ENCODE peak calls at places on chromosome 14, in four cellular contexts. One of them, this sample, is unnamed.

GRCh38 chr14:56514663-56515371 is 64.8 kb upstream of the TMEM260 start:
- DNase-seq in K562: peak; percentile 7
- DNase-seq in HepG2: no peak
- DNase-seq in GM12878: no peak
- DNase-seq in this sample: no peak

GRCh38 chr14:32657081-32657480 is 281.6 kb upstream of the NPAS3 start:
- DNase-seq in K562: no peak
- DNase-seq in HepG2: peak; percentile 15
- DNase-seq in GM12878: peak; percentile 24
- DNase-seq in this sample: no peak

GRCh38 chr14:60956202-60956601 is 24.7 kb downstream of the TRMT5 start:
- DNase-seq in K562: no peak
- DNase-seq in HepG2: no peak
- DNase-seq in GM12878: no peak
- DNase-seq in this sample: no peak

GRCh38 chr14:101476258-101476930 is 84.9 kb upstream of the DIO3 start:
- DNase-seq in K562: no peak
- DNase-seq in HepG2: no peak
- DNase-seq in GM12878: no peak
- DNase-seq in this sample: no peak

GRCh38 chr14:70009961-70010360 is 130.7 kb downstream of the SMOC1 start:
- DNase-seq in K562: no peak
- DNase-seq in HepG2: no peak
- DNase-seq in GM12878: no peak
- DNase-seq in this sample: peak; percentile 25

GRCh38 chr14:67940894-67941455 is 121.4 kb downstream of the RAD51B start:
- DNase-seq in K562: no peak
- DNase-seq in HepG2: no peak
- DNase-seq in GM12878: no peak
- DNase-seq in this sample: no peak

GRCh38 chr14:90518941-90519256 is 122.1 kb downstream of the CALM1 start:
- DNase-seq in K562: peak; percentile 65
- DNase-seq in HepG2: peak; percentile 53
- DNase-seq in GM12878: no peak
- DNase-seq in this sample: no peak

GRCh38 chr14:77270361-77271112 is 469 bp downstream of the NGB start:
- DNase-seq in K562: no peak
- DNase-seq in HepG2: no peak
- DNase-seq in GM12878: no peak
- DNase-seq in this sample: peak; percentile 76

GRCh38 chr14:35286707-35287106 is 5.5 kb upstream of the PSMA6 start:
- DNase-seq in K562: no peak
- DNase-seq in HepG2: no peak
- DNase-seq in GM12878: no peak
- DNase-seq in this sample: no peak

GRCh38 chr14:24162083-24162482 is 1.0 kb downstream of the IRF9 start:
- DNase-seq in K562: no peak
- DNase-seq in HepG2: no peak
- DNase-seq in GM12878: no peak
- DNase-seq in this sample: no peak

GRCh38 chr14:57273236-57273635 is 4.5 kb downstream of the AP5M1 start:
- DNase-seq in K562: no peak
- DNase-seq in HepG2: peak; percentile 16
- DNase-seq in GM12878: no peak
- DNase-seq in this sample: no peak

GRCh38 chr14:75141967-75142366 is 15.1 kb upstream of the NEK9 start:
- DNase-seq in K562: no peak
- DNase-seq in HepG2: peak; percentile 42
- DNase-seq in GM12878: no peak
- DNase-seq in this sample: peak; percentile 37

GRCh38 chr14:57526942-57527341 is 33.3 kb upstream of the CCDC198 start:
- DNase-seq in K562: no peak
- DNase-seq in HepG2: peak; percentile 12
- DNase-seq in GM12878: no peak
- DNase-seq in this sample: no peak

GRCh38 chr14:72947366-72948160 is 21.3 kb downstream of the DCAF4 start:
- DNase-seq in K562: no peak
- DNase-seq in HepG2: no peak
- DNase-seq in GM12878: no peak
- DNase-seq in this sample: no peak

GRCh38 chr14:68961781-68962584 is 17.1 kb downstream of the ACTN1 start:
- DNase-seq in K562: no peak
- DNase-seq in HepG2: no peak
- DNase-seq in GM12878: no peak
- DNase-seq in this sample: peak; percentile 60

GRCh38 chr14:76958975-76959710 is 69.4 kb downstream of the IRF2BPL start:
- DNase-seq in K562: peak; percentile 56
- DNase-seq in HepG2: peak; percentile 81
- DNase-seq in GM12878: peak; percentile 79
- DNase-seq in this sample: peak; percentile 77

GRCh38 chr14:64210211-64210610 is 84.0 kb downstream of the ESR2 start:
- DNase-seq in K562: no peak
- DNase-seq in HepG2: no peak
- DNase-seq in GM12878: no peak
- DNase-seq in this sample: no peak

GRCh38 chr14:75631453-75631831 is 29.2 kb downstream of the ERG28 start:
- DNase-seq in K562: no peak
- DNase-seq in HepG2: no peak
- DNase-seq in GM12878: no peak
- DNase-seq in this sample: no peak

GRCh38 chr14:51472881-51473280 is 178.8 kb upstream of the FRMD6 start:
- DNase-seq in K562: no peak
- DNase-seq in HepG2: no peak
- DNase-seq in GM12878: no peak
- DNase-seq in this sample: peak; percentile 68

GRCh38 chr14:76309572-76310551 is 66.1 kb upstream of the ESRRB start:
- DNase-seq in K562: no peak
- DNase-seq in HepG2: no peak
- DNase-seq in GM12878: no peak
- DNase-seq in this sample: no peak

GRCh38 chr14:48350971-48351370 is 675.6 kb upstream of the MDGA2 start:
- DNase-seq in K562: no peak
- DNase-seq in HepG2: no peak
- DNase-seq in GM12878: no peak
- DNase-seq in this sample: no peak

GRCh38 chr14:69917287-69917686 is 38.1 kb downstream of the SMOC1 start:
- DNase-seq in K562: no peak
- DNase-seq in HepG2: peak; percentile 18
- DNase-seq in GM12878: no peak
- DNase-seq in this sample: no peak

GRCh38 chr14:66642264-66642663 is 134.3 kb downstream of the GPHN start:
- DNase-seq in K562: no peak
- DNase-seq in HepG2: no peak
- DNase-seq in GM12878: no peak
- DNase-seq in this sample: no peak

GRCh38 chr14:31197671-31198070 is 9.9 kb downstream of the HECTD1 start:
- DNase-seq in K562: no peak
- DNase-seq in HepG2: peak; percentile 62
- DNase-seq in GM12878: no peak
- DNase-seq in this sample: no peak

GRCh38 chr14:59262717-59263469 is 74.4 kb downstream of the DAAM1 start:
- DNase-seq in K562: no peak
- DNase-seq in HepG2: peak; percentile 95
- DNase-seq in GM12878: no peak
- DNase-seq in this sample: no peak

GRCh38 chr14:78007160-78007559 is 163.0 kb upstream of the NRXN3 start:
- DNase-seq in K562: no peak
- DNase-seq in HepG2: no peak
- DNase-seq in GM12878: no peak
- DNase-seq in this sample: no peak

GRCh38 chr14:30872602-30873001 is 1.8 kb upstream of the COCH start:
- DNase-seq in K562: no peak
- DNase-seq in HepG2: no peak
- DNase-seq in GM12878: no peak
- DNase-seq in this sample: no peak

GRCh38 chr14:94670692-94671285 is 58.6 kb downstream of the SERPINA3 start:
- DNase-seq in K562: no peak
- DNase-seq in HepG2: no peak
- DNase-seq in GM12878: no peak
- DNase-seq in this sample: no peak

GRCh38 chr14:55721353-55721752 is 141.3 kb downstream of the KTN1 start:
- DNase-seq in K562: no peak
- DNase-seq in HepG2: no peak
- DNase-seq in GM12878: no peak
- DNase-seq in this sample: no peak

GRCh38 chr14:99242238-99242637 is 29.8 kb downstream of the BCL11B start:
- DNase-seq in K562: no peak
- DNase-seq in HepG2: no peak
- DNase-seq in GM12878: no peak
- DNase-seq in this sample: no peak

GRCh38 chr14:95519699-95520098 is 3.2 kb upstream of the SYNE3 start:
- DNase-seq in K562: no peak
- DNase-seq in HepG2: no peak
- DNase-seq in GM12878: no peak
- DNase-seq in this sample: peak; percentile 79

GRCh38 chr14:21997300-21997699 is 323.7 kb upstream of the OR4E1 start:
- DNase-seq in K562: no peak
- DNase-seq in HepG2: peak; percentile 43
- DNase-seq in GM12878: no peak
- DNase-seq in this sample: no peak

GRCh38 chr14:34069854-34070582 is 119.1 kb upstream of the EGLN3 start:
- DNase-seq in K562: no peak
- DNase-seq in HepG2: no peak
- DNase-seq in GM12878: no peak
- DNase-seq in this sample: no peak

GRCh38 chr14:52998376-52999010 is 47.6 kb upstream of the FERMT2 start:
- DNase-seq in K562: no peak
- DNase-seq in HepG2: peak; percentile 30
- DNase-seq in GM12878: no peak
- DNase-seq in this sample: no peak

GRCh38 chr14:94021001-94021400 is 5.1 kb upstream of the OTUB2 start:
- DNase-seq in K562: no peak
- DNase-seq in HepG2: peak; percentile 55
- DNase-seq in GM12878: no peak
- DNase-seq in this sample: no peak

GRCh38 chr14:75497191-75497590 is 25.1 kb upstream of the BATF start:
- DNase-seq in K562: no peak
- DNase-seq in HepG2: no peak
- DNase-seq in GM12878: no peak
- DNase-seq in this sample: no peak

GRCh38 chr14:73750161-73750901 is 36.1 kb upstream of the PNMA1 start:
- DNase-seq in K562: no peak
- DNase-seq in HepG2: no peak
- DNase-seq in GM12878: no peak
- DNase-seq in this sample: no peak

GRCh38 chr14:104977681-104978647 is at the start of gene AHNAK2:
- DNase-seq in K562: peak; percentile 88
- DNase-seq in HepG2: peak; percentile 69
- DNase-seq in GM12878: no peak
- DNase-seq in this sample: peak; percentile 95
- TF ChIP-seq NFIC in K562: no peak
- TF ChIP-seq NFIC in HepG2: no peak
- TF ChIP-seq NFIC in GM12878: no peak
- TF ChIP-seq NFIC in this sample: peak; percentile 19

DNA sequence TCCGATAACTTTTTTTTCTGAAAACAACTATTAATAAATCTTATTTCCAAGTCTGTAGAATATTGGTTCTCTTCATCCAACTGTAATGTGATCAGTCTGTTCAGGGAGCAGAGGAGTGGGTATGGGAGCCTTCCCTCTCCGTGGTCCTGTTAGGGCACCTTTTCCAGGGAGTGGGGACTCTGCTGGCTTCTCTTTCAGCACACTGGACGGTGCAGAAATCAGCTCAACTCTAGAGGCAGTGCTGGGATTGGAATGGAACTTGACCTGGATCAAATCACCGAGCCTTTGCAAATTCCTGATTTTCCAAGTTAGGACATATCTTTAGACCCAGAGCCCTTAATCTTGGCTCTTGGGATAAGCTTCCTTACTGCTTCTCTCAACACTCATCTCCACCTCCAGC is 630.4 kb downstream of the DIO2 start:
- DNase-seq in K562: no peak
- DNase-seq in HepG2: no peak
- DNase-seq in GM12878: no peak
- DNase-seq in this sample: no peak
- TF ChIP-seq REST in K562: no peak
- TF ChIP-seq REST in HepG2: no peak
- TF ChIP-seq REST in GM12878: no peak
- TF ChIP-seq REST in this sample: peak; percentile 77

GRCh38 chr14:102523200-102524025 is 13.8 kb upstream of the ANKRD9 start:
- DNase-seq in K562: no peak
- DNase-seq in HepG2: no peak
- DNase-seq in GM12878: no peak
- DNase-seq in this sample: no peak

GRCh38 chr14:102524026-102524450 is 14.5 kb upstream of the ANKRD9 start:
- DNase-seq in K562: no peak
- DNase-seq in HepG2: no peak
- DNase-seq in GM12878: no peak
- DNase-seq in this sample: no peak

GRCh38 chr14:102527255-102528232 is 18.0 kb upstream of the ANKRD9 start:
- DNase-seq in K562: no peak
- DNase-seq in HepG2: no peak
- DNase-seq in GM12878: no peak
- DNase-seq in this sample: no peak

GRCh38 chr14:102524451-102525212 is 15.1 kb upstream of the ANKRD9 start:
- DNase-seq in K562: peak; percentile 95
- DNase-seq in HepG2: peak; percentile 96
- DNase-seq in GM12878: peak; percentile 96
- DNase-seq in this sample: peak; percentile 99

DNA sequence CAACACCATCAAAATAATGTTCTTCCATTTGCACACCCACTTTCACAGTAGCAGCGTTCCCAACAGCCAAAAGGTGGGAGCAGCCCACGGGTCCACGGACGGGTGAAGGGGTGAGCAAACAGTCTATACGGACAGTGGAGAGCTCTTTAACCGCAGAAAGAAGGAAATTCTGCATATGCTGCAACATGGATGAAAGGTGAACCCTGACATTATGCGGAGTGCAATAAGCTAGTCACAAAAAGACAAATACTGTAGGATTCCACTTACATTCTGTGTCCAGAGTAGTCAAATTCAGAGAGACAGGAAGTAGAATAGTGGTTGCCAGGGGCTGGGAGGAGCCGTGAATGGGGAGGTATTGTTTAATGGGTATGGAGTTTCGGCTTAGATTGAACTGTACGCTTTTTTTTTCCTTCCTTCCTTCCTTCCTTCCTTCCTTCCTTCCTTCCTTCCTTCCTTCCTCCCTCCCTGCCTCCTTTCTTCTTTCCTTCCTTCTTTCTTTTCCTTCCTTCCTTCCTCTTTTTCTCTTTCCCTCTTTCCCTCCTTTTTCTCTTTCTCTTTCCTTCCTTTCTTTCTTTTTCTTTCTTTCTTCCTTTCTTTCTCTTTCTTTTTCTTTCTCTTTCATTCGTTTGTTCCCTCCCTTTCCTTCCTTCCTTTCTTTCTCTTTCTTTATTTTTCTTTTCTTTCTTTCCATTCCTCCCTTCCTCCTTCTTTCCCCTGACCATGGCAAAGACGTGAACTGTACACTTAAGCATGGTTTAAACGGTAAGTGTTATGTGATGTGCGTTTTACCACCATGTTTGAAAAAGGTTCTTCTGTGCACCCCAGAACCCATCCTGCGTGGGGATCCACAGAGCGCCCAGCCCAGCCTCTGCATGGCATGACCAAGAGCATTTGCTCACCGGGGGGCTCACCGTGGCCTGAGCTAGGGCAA is 15.9 kb upstream of the ANKRD9 start:
- DNase-seq in K562: no peak
- DNase-seq in HepG2: peak; percentile 55
- DNase-seq in GM12878: peak; percentile 27
- DNase-seq in this sample: no peak
- TF ChIP-seq JUND in K562: no peak
- TF ChIP-seq JUND in HepG2: no peak
- TF ChIP-seq JUND in GM12878: no peak
- TF ChIP-seq JUND in this sample: no peak

GRCh38 chr14:104941508-104942365 is 17.1 kb downstream of the PLD4 start:
- DNase-seq in K562: no peak
- DNase-seq in HepG2: no peak
- DNase-seq in GM12878: no peak
- DNase-seq in this sample: no peak
- TF ChIP-seq NFIC in K562: no peak
- TF ChIP-seq NFIC in HepG2: no peak
- TF ChIP-seq NFIC in GM12878: no peak
- TF ChIP-seq NFIC in this sample: no peak